ENCODE peak calls at places on chromosomes 16 and 17, in six cellular contexts. One of them, this sample, is unnamed. For H3K4me1, the result is how much of the 10 kb centered on the place peaks cover.

GRCh38 chr17:9228408-9229159 is 207.3 kb downstream of the NTN1 start:
- DNase-seq in cardiac muscle cell: no peak
- DNase-seq in transverse colon: no peak
- DNase-seq in adrenal gland: no peak
- DNase-seq in lower lobe of right lung: no peak
- DNase-seq in CD8-positive, alpha-beta memory T cell: no peak
- DNase-seq in this sample: no peak

GRCh38 chr17:1006054-1006453 is 9.1 kb downstream of the TIMM22 start:
- DNase-seq in cardiac muscle cell: no peak
- DNase-seq in transverse colon: peak
- DNase-seq in adrenal gland: peak
- DNase-seq in lower lobe of right lung: no peak
- DNase-seq in CD8-positive, alpha-beta memory T cell: no peak
- DNase-seq in this sample: no peak

GRCh38 chr17:9977175-9977574 is 72.1 kb upstream of the RCVRN start:
- DNase-seq in cardiac muscle cell: no peak
- DNase-seq in transverse colon: no peak
- DNase-seq in adrenal gland: no peak
- DNase-seq in lower lobe of right lung: no peak
- DNase-seq in CD8-positive, alpha-beta memory T cell: no peak
- DNase-seq in this sample: no peak

GRCh38 chr16:10886739-10887269 is 9.8 kb downstream of the CIITA start:
- DNase-seq in cardiac muscle cell: no peak
- DNase-seq in transverse colon: no peak
- DNase-seq in adrenal gland: no peak
- DNase-seq in lower lobe of right lung: no peak
- DNase-seq in CD8-positive, alpha-beta memory T cell: no peak
- DNase-seq in this sample: peak

GRCh38 chr16:8905168-8905762 is 23.1 kb downstream of the LITAFD start:
- DNase-seq in cardiac muscle cell: peak
- DNase-seq in transverse colon: no peak
- DNase-seq in adrenal gland: no peak
- DNase-seq in lower lobe of right lung: no peak
- DNase-seq in CD8-positive, alpha-beta memory T cell: peak
- DNase-seq in this sample: no peak

GRCh38 chr16:58651965-58652348 is 22.3 kb upstream of the CNOT1 start:
- DNase-seq in cardiac muscle cell: no peak
- DNase-seq in transverse colon: no peak
- DNase-seq in adrenal gland: no peak
- DNase-seq in lower lobe of right lung: no peak
- DNase-seq in CD8-positive, alpha-beta memory T cell: no peak
- DNase-seq in this sample: no peak

GRCh38 chr16:29915590-29916247 is 10.3 kb downstream of the KCTD13 start:
- DNase-seq in cardiac muscle cell: no peak
- DNase-seq in transverse colon: no peak
- DNase-seq in adrenal gland: no peak
- DNase-seq in lower lobe of right lung: no peak
- DNase-seq in CD8-positive, alpha-beta memory T cell: no peak
- DNase-seq in this sample: no peak

GRCh38 chr17:63442074-63442473 is 4.0 kb downstream of the CYB561 start:
- DNase-seq in cardiac muscle cell: no peak
- DNase-seq in transverse colon: no peak
- DNase-seq in adrenal gland: no peak
- DNase-seq in lower lobe of right lung: no peak
- DNase-seq in CD8-positive, alpha-beta memory T cell: no peak
- DNase-seq in this sample: no peak

GRCh38 chr16:89137666-89138512 is 33.7 kb upstream of the CDH15 start:
- DNase-seq in cardiac muscle cell: no peak
- DNase-seq in transverse colon: no peak
- DNase-seq in adrenal gland: no peak
- DNase-seq in lower lobe of right lung: peak
- DNase-seq in CD8-positive, alpha-beta memory T cell: no peak
- DNase-seq in this sample: no peak

GRCh38 chr17:40071720-40072480 is 9.1 kb downstream of the THRA start:
- DNase-seq in cardiac muscle cell: peak
- DNase-seq in transverse colon: peak
- DNase-seq in adrenal gland: peak
- DNase-seq in lower lobe of right lung: peak
- DNase-seq in CD8-positive, alpha-beta memory T cell: no peak
- DNase-seq in this sample: peak

GRCh38 chr17:64180089-64180488 is 50.1 kb upstream of the ERN1 start:
- DNase-seq in cardiac muscle cell: no peak
- DNase-seq in transverse colon: no peak
- DNase-seq in adrenal gland: no peak
- DNase-seq in lower lobe of right lung: no peak
- DNase-seq in CD8-positive, alpha-beta memory T cell: no peak
- DNase-seq in this sample: no peak

GRCh38 chr16:4984174-4985000 is 26.3 kb downstream of the SEC14L5 start:
- DNase-seq in cardiac muscle cell: no peak
- DNase-seq in transverse colon: no peak
- DNase-seq in adrenal gland: no peak
- DNase-seq in lower lobe of right lung: no peak
- DNase-seq in CD8-positive, alpha-beta memory T cell: no peak
- DNase-seq in this sample: no peak

GRCh38 chr17:57666198-57666870 is 78.8 kb downstream of the CCDC182 start:
- DNase-seq in cardiac muscle cell: no peak
- DNase-seq in transverse colon: no peak
- DNase-seq in adrenal gland: peak
- DNase-seq in lower lobe of right lung: no peak
- DNase-seq in CD8-positive, alpha-beta memory T cell: no peak
- DNase-seq in this sample: no peak

GRCh38 chr17:29388937-29389336 is 1.2 kb upstream of the TAOK1 start:
- DNase-seq in cardiac muscle cell: no peak
- DNase-seq in transverse colon: peak
- DNase-seq in adrenal gland: no peak
- DNase-seq in lower lobe of right lung: no peak
- DNase-seq in CD8-positive, alpha-beta memory T cell: no peak
- DNase-seq in this sample: no peak

GRCh38 chr17:75509528-75510258 is 5.6 kb downstream of the CASKIN2 start:
- DNase-seq in cardiac muscle cell: no peak
- DNase-seq in transverse colon: no peak
- DNase-seq in adrenal gland: peak
- DNase-seq in lower lobe of right lung: peak
- DNase-seq in CD8-positive, alpha-beta memory T cell: no peak
- DNase-seq in this sample: no peak

GRCh38 chr16:50394215-50394802 is 25.5 kb upstream of the BRD7 start:
- DNase-seq in cardiac muscle cell: no peak
- DNase-seq in transverse colon: no peak
- DNase-seq in adrenal gland: no peak
- DNase-seq in lower lobe of right lung: no peak
- DNase-seq in CD8-positive, alpha-beta memory T cell: no peak
- DNase-seq in this sample: no peak

GRCh38 chr16:8866884-8867482 is 1.8 kb downstream of the CARHSP1 start:
- DNase-seq in cardiac muscle cell: peak
- DNase-seq in transverse colon: peak
- DNase-seq in adrenal gland: no peak
- DNase-seq in lower lobe of right lung: no peak
- DNase-seq in CD8-positive, alpha-beta memory T cell: no peak
- DNase-seq in this sample: no peak

GRCh38 chr17:29619251-29619650 is 3.5 kb downstream of the CORO6 start:
- DNase-seq in cardiac muscle cell: peak
- DNase-seq in transverse colon: no peak
- DNase-seq in adrenal gland: no peak
- DNase-seq in lower lobe of right lung: no peak
- DNase-seq in CD8-positive, alpha-beta memory T cell: no peak
- DNase-seq in this sample: no peak

GRCh38 chr17:14756469-14756868 is 455.6 kb downstream of the HS3ST3B1 start:
- DNase-seq in cardiac muscle cell: no peak
- DNase-seq in transverse colon: no peak
- DNase-seq in adrenal gland: no peak
- DNase-seq in lower lobe of right lung: no peak
- DNase-seq in CD8-positive, alpha-beta memory T cell: no peak
- DNase-seq in this sample: no peak

GRCh38 chr17:9021158-9021984 is at the start of gene NTN1:
- DNase-seq in cardiac muscle cell: peak
- DNase-seq in transverse colon: peak
- DNase-seq in adrenal gland: no peak
- DNase-seq in lower lobe of right lung: peak
- DNase-seq in CD8-positive, alpha-beta memory T cell: peak
- DNase-seq in this sample: peak

GRCh38 chr16:67547423-67548264 is 14.7 kb upstream of the CTCF start:
- DNase-seq in cardiac muscle cell: no peak
- DNase-seq in transverse colon: peak
- DNase-seq in adrenal gland: no peak
- DNase-seq in lower lobe of right lung: peak
- DNase-seq in CD8-positive, alpha-beta memory T cell: peak
- DNase-seq in this sample: peak

GRCh38 chr17:82278308-82278707 is 4.8 kb upstream of the CSNK1D start:
- DNase-seq in cardiac muscle cell: no peak
- DNase-seq in transverse colon: no peak
- DNase-seq in adrenal gland: no peak
- DNase-seq in lower lobe of right lung: no peak
- DNase-seq in CD8-positive, alpha-beta memory T cell: no peak
- DNase-seq in this sample: no peak

GRCh38 chr16:79170565-79171242 is 429.8 kb downstream of the MAF start:
- DNase-seq in cardiac muscle cell: no peak
- DNase-seq in transverse colon: no peak
- DNase-seq in adrenal gland: peak
- DNase-seq in lower lobe of right lung: no peak
- DNase-seq in CD8-positive, alpha-beta memory T cell: no peak
- DNase-seq in this sample: no peak

DNA sequence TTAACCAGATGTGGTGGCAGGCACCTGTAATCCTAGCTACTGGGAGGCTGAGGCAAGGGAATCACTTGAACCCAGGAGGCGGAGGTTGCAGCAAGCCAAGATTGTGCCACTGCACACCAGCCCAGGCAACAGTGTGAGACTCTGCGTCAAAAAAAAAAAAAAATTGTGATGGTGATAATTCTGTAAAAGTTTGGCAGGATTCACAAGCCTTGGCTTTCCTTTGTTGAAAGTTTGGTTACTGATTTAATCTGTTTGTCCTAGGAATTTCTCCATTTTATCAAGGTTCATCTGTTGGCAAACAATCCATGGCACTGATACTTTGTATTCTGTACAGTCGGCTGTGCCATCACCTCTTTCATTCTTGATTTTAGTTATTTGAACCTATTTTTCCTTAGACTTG is 15.9 kb downstream of the EIF4A3 start:
- DNase-seq in cardiac muscle cell: no peak
- DNase-seq in transverse colon: no peak
- DNase-seq in adrenal gland: no peak
- DNase-seq in lower lobe of right lung: no peak
- DNase-seq in CD8-positive, alpha-beta memory T cell: no peak
- DNase-seq in this sample: no peak
- H3K4me3 ChIP-seq in cardiac muscle cell: no peak
- H3K4me3 ChIP-seq in transverse colon: no peak
- H3K4me3 ChIP-seq in adrenal gland: no peak
- H3K4me3 ChIP-seq in lower lobe of right lung: no peak
- H3K4me3 ChIP-seq in CD8-positive, alpha-beta memory T cell: no peak
- H3K4me3 ChIP-seq in this sample: no peak

GRCh38 chr16:57482845-57483545 is 3.3 kb downstream of the DOK4 start:
- DNase-seq in cardiac muscle cell: no peak
- DNase-seq in transverse colon: no peak
- DNase-seq in adrenal gland: peak
- DNase-seq in lower lobe of right lung: no peak
- DNase-seq in CD8-positive, alpha-beta memory T cell: no peak
- DNase-seq in this sample: peak

GRCh38 chr16:57480754-57481230 is 5.5 kb downstream of the DOK4 start:
- DNase-seq in cardiac muscle cell: no peak
- DNase-seq in transverse colon: no peak
- DNase-seq in adrenal gland: no peak
- DNase-seq in lower lobe of right lung: no peak
- DNase-seq in CD8-positive, alpha-beta memory T cell: no peak
- DNase-seq in this sample: no peak

GRCh38 chr16:57480127-57480753 is 6.1 kb downstream of the DOK4 start:
- DNase-seq in cardiac muscle cell: peak
- DNase-seq in transverse colon: peak
- DNase-seq in adrenal gland: no peak
- DNase-seq in lower lobe of right lung: peak
- DNase-seq in CD8-positive, alpha-beta memory T cell: no peak
- DNase-seq in this sample: peak

GRCh38 chr16:57479422-57480126 is 6.7 kb downstream of the DOK4 start:
- DNase-seq in cardiac muscle cell: peak
- DNase-seq in transverse colon: peak
- DNase-seq in adrenal gland: no peak
- DNase-seq in lower lobe of right lung: no peak
- DNase-seq in CD8-positive, alpha-beta memory T cell: no peak
- DNase-seq in this sample: peak

DNA sequence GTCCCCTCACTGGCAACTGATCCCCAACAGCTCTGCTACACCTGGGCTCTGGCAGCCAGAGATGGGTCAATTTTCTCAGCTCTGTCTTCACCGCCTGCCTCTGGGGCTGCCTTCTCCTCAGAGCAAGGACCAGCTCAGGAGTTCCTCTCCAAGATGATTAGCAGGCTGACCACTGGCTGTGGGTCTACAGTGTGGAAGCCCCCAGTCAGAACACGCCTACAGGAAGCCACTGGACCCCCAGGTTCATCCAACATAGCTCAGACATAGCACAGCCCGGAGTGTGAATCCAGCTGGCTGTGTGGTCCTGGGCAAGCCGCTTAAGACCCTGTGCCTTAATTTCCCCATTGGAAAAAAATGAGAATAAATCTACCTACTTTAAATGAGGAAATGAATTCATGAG is 4.9 kb downstream of the DOK4 start:
- DNase-seq in cardiac muscle cell: no peak
- DNase-seq in transverse colon: no peak
- DNase-seq in adrenal gland: no peak
- DNase-seq in lower lobe of right lung: no peak
- DNase-seq in CD8-positive, alpha-beta memory T cell: no peak
- DNase-seq in this sample: no peak
- H3K4me1 ChIP-seq in cardiac muscle cell: half or more
- H3K4me1 ChIP-seq in transverse colon: under half
- H3K4me1 ChIP-seq in adrenal gland: under half
- H3K4me1 ChIP-seq in lower lobe of right lung: half or more
- H3K4me1 ChIP-seq in CD8-positive, alpha-beta memory T cell: under half
- H3K4me1 ChIP-seq in this sample: half or more

DNA sequence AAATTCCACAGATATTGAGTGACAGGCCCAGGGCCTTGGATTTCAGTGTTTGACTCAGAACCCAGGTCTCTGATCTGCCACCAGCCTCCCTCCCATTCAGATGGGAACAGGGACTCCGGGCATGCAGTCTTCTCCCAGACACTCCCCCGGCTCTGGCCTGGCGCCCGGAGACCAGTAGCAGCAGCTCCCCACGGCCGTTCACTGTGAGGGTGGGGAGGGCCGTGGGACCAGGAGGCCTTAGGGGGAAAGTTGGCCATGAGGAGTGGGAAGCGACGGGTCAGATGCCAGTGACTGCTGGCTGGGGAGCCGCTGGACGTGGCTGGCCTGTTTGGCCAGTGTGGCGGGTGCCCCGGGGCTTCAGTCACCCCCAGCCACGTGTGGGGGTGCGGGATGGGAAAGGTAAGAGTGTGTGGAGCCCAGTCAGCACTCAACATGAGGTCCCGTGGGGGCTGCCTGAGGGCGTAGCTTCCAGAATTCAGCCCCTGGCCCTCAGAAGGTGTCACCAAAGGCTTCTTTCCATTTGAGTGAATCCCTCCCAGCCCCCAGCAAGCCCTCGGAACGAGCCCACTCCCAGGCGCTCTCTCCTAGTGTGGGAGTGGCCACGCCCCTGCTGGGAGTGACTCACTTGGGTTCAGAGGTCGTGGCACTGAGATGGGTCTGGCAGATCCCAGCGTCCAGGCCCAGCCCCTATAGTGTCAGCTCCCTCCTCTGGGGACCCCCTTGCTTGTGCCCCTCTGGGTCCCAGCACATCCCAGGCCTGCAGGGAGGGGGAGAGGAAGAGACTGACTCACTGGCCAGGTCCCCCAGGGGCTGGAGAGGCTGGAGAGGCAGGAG is 309.4 kb downstream of the SEC14L1 start:
- DNase-seq in cardiac muscle cell: peak
- DNase-seq in transverse colon: peak
- DNase-seq in adrenal gland: peak
- DNase-seq in lower lobe of right lung: no peak
- DNase-seq in CD8-positive, alpha-beta memory T cell: no peak
- DNase-seq in this sample: peak
- H3K4me3 ChIP-seq in cardiac muscle cell: peak
- H3K4me3 ChIP-seq in transverse colon: peak
- H3K4me3 ChIP-seq in adrenal gland: no peak
- H3K4me3 ChIP-seq in lower lobe of right lung: peak
- H3K4me3 ChIP-seq in CD8-positive, alpha-beta memory T cell: peak
- H3K4me3 ChIP-seq in this sample: peak

GRCh38 chr17:48003686-48004120 is 32.8 kb downstream of the CDK5RAP3 start:
- DNase-seq in cardiac muscle cell: no peak
- DNase-seq in transverse colon: no peak
- DNase-seq in adrenal gland: no peak
- DNase-seq in lower lobe of right lung: no peak
- DNase-seq in CD8-positive, alpha-beta memory T cell: no peak
- DNase-seq in this sample: no peak
- H3K4me1 ChIP-seq in cardiac muscle cell: under half
- H3K4me1 ChIP-seq in transverse colon: under half
- H3K4me1 ChIP-seq in adrenal gland: under half
- H3K4me1 ChIP-seq in lower lobe of right lung: under half
- H3K4me1 ChIP-seq in CD8-positive, alpha-beta memory T cell: under half
- H3K4me1 ChIP-seq in this sample: under half